ENCODE peak calls at places on chromosomes 2 and 18, in seven cellular contexts. S, O, M, N, T, B and U are unnamed samples.

GRCh38 chr18:76252880-76253279 is 242.2 kb downstream of the ZNF516 start:
- DNase-seq in T (no peak), N (no peak), M (no peak), B (peak; percentile 36), O (no peak), S (peak; percentile 13), U (no peak)

GRCh38 chr2:71880846-71881610 is 266.6 kb downstream of the CYP26B1 start:
- DNase-seq in S (no peak), N (peak; percentile 58), B (no peak), O (peak; percentile 25), M (peak; percentile 60), T (no peak), U (peak; percentile 82)

GRCh38 chr2:205947621-205948495 is 138.1 kb downstream of the INO80D start:
- DNase-seq in S (peak; percentile 37), M (no peak), N (peak; percentile 43), T (peak; percentile 84), B (peak; percentile 61), O (peak; percentile 60), U (peak; percentile 35)

GRCh38 chr2:12514631-12515437 is 201.9 kb upstream of the TRIB2 start:
- DNase-seq in N (no peak), S (no peak), B (no peak), T (peak; percentile 35), O (no peak), M (no peak), U (no peak)

GRCh38 chr2:240560084-240560479 is at the start of gene DUSP28:
- DNase-seq in B (peak; percentile 90), M (peak; percentile 78), S (peak; percentile 90), N (peak; percentile 86), O (peak; percentile 82), T (peak; percentile 94), U (peak; percentile 83)

GRCh38 chr2:26245231-26245732 is 543 bp downstream of the HADHB start:
- DNase-seq in B (peak; percentile 39), N (peak; percentile 31), S (peak; percentile 49), O (peak; percentile 21), M (peak; percentile 43), T (peak; percentile 71), U (peak; percentile 69)

GRCh38 chr2:51813245-51813644 is 781.3 kb upstream of the NRXN1 start:
- DNase-seq in B (no peak), S (no peak), N (no peak), M (no peak), T (no peak), O (no peak), U (peak; percentile 16)

GRCh38 chr2:127609818-127610217 is 36.1 kb upstream of the GPR17 start:
- DNase-seq in S (no peak), T (peak; percentile 2), N (no peak), B (no peak), M (no peak), O (no peak), U (no peak)

GRCh38 chr2:25309402-25309801 is 32.3 kb downstream of the DNMT3A start:
- DNase-seq in B (peak; percentile 30), S (peak; percentile 77), T (peak; percentile 58), M (no peak), N (no peak), O (peak; percentile 73), U (no peak)

GRCh38 chr2:63438171-63438570 is 150.1 kb downstream of the WDPCP start:
- DNase-seq in T (no peak), S (no peak), O (no peak), N (no peak), M (no peak), B (no peak), U (no peak)

GRCh38 chr18:45828917-45829811 is 3.7 kb downstream of the SIGLEC15 start:
- DNase-seq in M (peak; percentile 95), N (no peak), S (no peak), B (no peak), O (no peak), T (peak; percentile 71), U (no peak)

GRCh38 chr2:200356794-200357472 is 50.4 kb downstream of the SPATS2L start:
- DNase-seq in B (no peak), T (no peak), N (no peak), M (no peak), O (no peak), S (no peak), U (no peak)

GRCh38 chr2:74261204-74261864 is 62.9 kb downstream of the MTHFD2 start:
- DNase-seq in B (no peak), M (peak; percentile 72), N (peak; percentile 28), T (peak; percentile 48), O (peak; percentile 50), S (no peak), U (peak; percentile 28)

GRCh38 chr18:23723121-23723520 is 33.9 kb downstream of the LAMA3 start:
- DNase-seq in S (no peak), M (no peak), N (no peak), B (no peak), T (no peak), O (no peak), U (no peak)

GRCh38 chr18:7084766-7085080 is 32.9 kb downstream of the LAMA1 start:
- DNase-seq in B (no peak), S (no peak), N (no peak), T (no peak), M (no peak), O (no peak), U (peak; percentile 69)

GRCh38 chr2:138724296-138724695 is 55.9 kb downstream of the NXPH2 start:
- DNase-seq in S (no peak), M (no peak), T (no peak), B (no peak), O (no peak), N (no peak), U (no peak)

GRCh38 chr2:49251766-49252165 is 97.5 kb upstream of the FSHR start:
- DNase-seq in O (no peak), B (no peak), M (no peak), T (no peak), N (no peak), S (no peak), U (no peak)

GRCh38 chr2:222290691-222291484 is 7.9 kb downstream of the PAX3 start:
- DNase-seq in N (no peak), M (no peak), S (no peak), T (no peak), O (no peak), B (no peak), U (no peak)

GRCh38 chr2:106886916-106887758 is 1.2 kb upstream of the ST6GAL2 start:
- DNase-seq in N (peak; percentile 71), S (no peak), M (no peak), B (no peak), O (peak; percentile 34), T (peak; percentile 60), U (peak; percentile 45)

GRCh38 chr18:45566025-45566740 is 49.1 kb upstream of the SLC14A2 start:
- DNase-seq in S (no peak), T (peak; percentile 48), O (no peak), M (no peak), B (no peak), N (no peak), U (peak; percentile 93)

GRCh38 chr2:25548587-25548986 is 124.8 kb downstream of the DTNB start:
- DNase-seq in N (no peak), M (no peak), S (no peak), T (no peak), O (no peak), B (no peak), U (no peak)

GRCh38 chr2:27050996-27051901 is at the start of gene AGBL5:
- DNase-seq in T (peak; percentile 96), O (peak; percentile 100), M (peak; percentile 86), B (peak; percentile 96), N (peak; percentile 96), S (peak; percentile 98), U (peak; percentile 88)

GRCh38 chr2:158464426-158465281 is 7.9 kb downstream of the PKP4 start:
- DNase-seq in M (no peak), B (peak; percentile 35), N (no peak), O (peak; percentile 56), T (peak; percentile 15), S (peak; percentile 40), U (no peak)

GRCh38 chr2:238286551-238286950 is 1.9 kb downstream of the PER2 start:
- DNase-seq in O (no peak), M (peak; percentile 65), S (no peak), B (no peak), N (peak; percentile 94), T (peak; percentile 60), U (peak; percentile 86)
- H3K4me3 ChIP-seq in O (peak overlapping the region; percentile 67), M (peak overlapping the region; percentile 72), S (no peak overlapping the region), B (no peak overlapping the region), N (peak overlapping the region; percentile 86), T (no peak overlapping the region), U (no peak overlapping the region)

GRCh38 chr2:181376999-181377398 is 80.2 kb upstream of the ITGA4 start:
- DNase-seq in T (no peak), N (no peak), B (no peak), S (no peak), M (no peak), O (no peak), U (no peak)

GRCh38 chr2:181372656-181373055 is 84.5 kb upstream of the ITGA4 start:
- DNase-seq in T (no peak), N (no peak), M (no peak), S (no peak), O (no peak), B (no peak), U (no peak)

GRCh38 chr2:181376442-181376841 is 80.7 kb upstream of the ITGA4 start:
- DNase-seq in T (no peak), S (peak; percentile 29), B (no peak), O (no peak), N (no peak), M (no peak), U (no peak)

GRCh38 chr2:181371782-181372292 is 85.3 kb upstream of the ITGA4 start:
- DNase-seq in O (no peak), T (no peak), N (no peak), M (no peak), B (peak; percentile 44), S (peak; percentile 21), U (no peak)

GRCh38 chr2:181374741-181375675 is 82.2 kb upstream of the ITGA4 start:
- DNase-seq in B (no peak), O (no peak), N (no peak), T (no peak), S (no peak), M (no peak), U (no peak)
- TF ChIP-seq CTCF in B (no peak), O (no peak), N (no peak), T (no peak), S (no peak), M (no peak), U (no peak)

DNA sequence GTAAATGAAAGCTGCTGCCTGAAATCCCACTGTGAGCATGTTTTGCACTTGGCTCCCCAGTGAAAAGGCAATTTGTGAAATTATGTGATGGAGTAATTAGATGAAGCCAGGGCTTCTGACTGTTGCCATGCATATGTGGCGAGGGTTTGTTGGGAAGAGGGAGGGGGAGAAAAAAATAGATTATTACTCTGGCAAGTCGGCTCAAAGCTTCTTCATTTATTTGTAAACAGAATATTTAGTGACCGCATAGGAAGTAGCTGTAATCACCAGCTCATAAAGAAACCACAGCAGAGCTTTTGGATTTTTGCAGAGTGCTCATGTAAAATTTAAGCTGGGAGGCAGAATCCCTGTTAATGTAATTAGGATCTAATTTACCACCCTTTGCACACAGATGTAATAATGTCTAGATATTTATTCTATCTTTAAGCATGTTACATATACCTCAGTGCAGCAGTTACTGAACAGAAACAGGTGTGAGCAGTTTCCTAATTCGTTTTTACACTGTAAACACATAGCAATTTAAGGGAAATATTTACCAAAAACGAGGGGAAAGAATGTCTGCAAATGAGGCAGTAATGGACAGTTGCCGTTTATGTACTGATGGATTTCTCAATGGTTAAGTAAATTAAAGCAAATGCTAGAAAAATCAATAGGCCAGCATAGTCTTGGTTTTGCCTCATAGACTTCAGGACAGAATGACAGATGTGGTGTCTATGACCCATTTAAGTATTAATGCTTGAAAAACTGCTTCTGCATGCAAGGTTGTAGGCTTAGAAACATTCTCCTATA is 87.9 kb downstream of the MEIS1 start:
- DNase-seq in B (no peak), T (no peak), M (no peak), S (no peak), N (no peak), O (no peak), U (no peak)
- H3K4me1 ChIP-seq in B (no peaks in the 10 kb centered on the region), T (peaks cover 11% of the 10 kb centered on the region), M (no peaks in the 10 kb centered on the region), S (no peaks in the 10 kb centered on the region), N (no peaks in the 10 kb centered on the region), O (peaks cover 4% of the 10 kb centered on the region), U (no peaks in the 10 kb centered on the region)

GRCh38 chr2:161994766-161995165 is 79.2 kb downstream of the DPP4 start:
- DNase-seq in O (no peak), N (no peak), M (no peak), T (no peak), S (no peak), B (no peak), U (no peak)
- H3K4me3 ChIP-seq in O (no peak overlapping the region), N (no peak overlapping the region), M (no peak overlapping the region), T (no peak overlapping the region), S (no peak overlapping the region), B (peak overlapping the region; percentile 19), U (no peak overlapping the region)